ENCODE peak calls at places on chromosome 10, in seven cellular contexts. T, O, F, Y, Q, W and H are unnamed samples.

GRCh38 chr10:77392236-77392721 is 245.3 kb downstream of the KCNMA1 start:
- DNase-seq in T (no peak), O (no peak), F (no peak), Y (no peak), Q (no peak), W (peak), H (no peak)

GRCh38 chr10:45377321-45377720 is 3.3 kb downstream of the ALOX5 start:
- DNase-seq in T (no peak), O (no peak), F (no peak), Y (no peak), Q (no peak), W (no peak), H (no peak)

GRCh38 chr10:127408733-127409132 is 140.4 kb upstream of the NPS start:
- DNase-seq in T (no peak), O (peak), F (no peak), Y (no peak), Q (no peak), W (no peak), H (no peak)

GRCh38 chr10:100894589-100895294 is 18.0 kb upstream of the SLF2 start:
- DNase-seq in T (no peak), O (no peak), F (peak), Y (no peak), Q (no peak), W (no peak), H (no peak)

GRCh38 chr10:33524966-33525365 is 190.5 kb upstream of the NRP1 start:
- DNase-seq in T (no peak), O (no peak), F (no peak), Y (no peak), Q (no peak), W (peak), H (no peak)

GRCh38 chr10:12741255-12741915 is 260.1 kb downstream of the CCDC3 start:
- DNase-seq in T (no peak), O (no peak), F (peak), Y (peak), Q (no peak), W (no peak), H (no peak)

GRCh38 chr10:83182076-83182475 is 957.2 kb upstream of the GHITM start:
- DNase-seq in T (no peak), O (no peak), F (no peak), Y (no peak), Q (no peak), W (no peak), H (no peak)

GRCh38 chr10:27742195-27742925 is 3.3 kb downstream of the MKX start:
- DNase-seq in T (peak), O (peak), F (no peak), Y (peak), Q (peak), W (peak), H (peak)

GRCh38 chr10:8616166-8616565 is 561.7 kb downstream of the GATA3 start:
- DNase-seq in T (no peak), O (no peak), F (no peak), Y (no peak), Q (no peak), W (peak), H (no peak)

GRCh38 chr10:52351911-52352310 is 37.8 kb downstream of the DKK1 start:
- DNase-seq in T (no peak), O (no peak), F (no peak), Y (no peak), Q (no peak), W (no peak), H (no peak)

GRCh38 chr10:49135575-49136313 is 1.9 kb upstream of the FAM170B start:
- DNase-seq in T (no peak), O (no peak), F (no peak), Y (no peak), Q (no peak), W (no peak), H (no peak)

GRCh38 chr10:92387289-92387940 is 96.4 kb downstream of the MARCHF5 start:
- DNase-seq in T (peak), O (no peak), F (no peak), Y (no peak), Q (peak), W (peak), H (peak)

GRCh38 chr10:121819049-121819448 is 108.8 kb downstream of the ATE1 start:
- DNase-seq in T (no peak), O (no peak), F (no peak), Y (no peak), Q (no peak), W (no peak), H (no peak)

GRCh38 chr10:78349165-78349516 is 315.5 kb downstream of the RPS24 start:
- DNase-seq in T (no peak), O (no peak), F (peak), Y (peak), Q (peak), W (no peak), H (no peak)

GRCh38 chr10:65394898-65395297 is 1530.9 kb upstream of the LRRTM3 start:
- DNase-seq in T (no peak), O (no peak), F (no peak), Y (no peak), Q (no peak), W (peak), H (no peak)

GRCh38 chr10:32130788-32131187 is 74.6 kb upstream of the KIF5B start:
- DNase-seq in T (no peak), O (no peak), F (no peak), Y (no peak), Q (no peak), W (no peak), H (no peak)

GRCh38 chr10:23358357-23358756 is 13.8 kb upstream of the C10orf67 start:
- DNase-seq in T (peak), O (no peak), F (no peak), Y (no peak), Q (no peak), W (no peak), H (no peak)
- TF ChIP-seq CTCF in T (peak), O (peak), F (no peak), Y (peak), Q (peak), W (no peak), H (peak)

DNA sequence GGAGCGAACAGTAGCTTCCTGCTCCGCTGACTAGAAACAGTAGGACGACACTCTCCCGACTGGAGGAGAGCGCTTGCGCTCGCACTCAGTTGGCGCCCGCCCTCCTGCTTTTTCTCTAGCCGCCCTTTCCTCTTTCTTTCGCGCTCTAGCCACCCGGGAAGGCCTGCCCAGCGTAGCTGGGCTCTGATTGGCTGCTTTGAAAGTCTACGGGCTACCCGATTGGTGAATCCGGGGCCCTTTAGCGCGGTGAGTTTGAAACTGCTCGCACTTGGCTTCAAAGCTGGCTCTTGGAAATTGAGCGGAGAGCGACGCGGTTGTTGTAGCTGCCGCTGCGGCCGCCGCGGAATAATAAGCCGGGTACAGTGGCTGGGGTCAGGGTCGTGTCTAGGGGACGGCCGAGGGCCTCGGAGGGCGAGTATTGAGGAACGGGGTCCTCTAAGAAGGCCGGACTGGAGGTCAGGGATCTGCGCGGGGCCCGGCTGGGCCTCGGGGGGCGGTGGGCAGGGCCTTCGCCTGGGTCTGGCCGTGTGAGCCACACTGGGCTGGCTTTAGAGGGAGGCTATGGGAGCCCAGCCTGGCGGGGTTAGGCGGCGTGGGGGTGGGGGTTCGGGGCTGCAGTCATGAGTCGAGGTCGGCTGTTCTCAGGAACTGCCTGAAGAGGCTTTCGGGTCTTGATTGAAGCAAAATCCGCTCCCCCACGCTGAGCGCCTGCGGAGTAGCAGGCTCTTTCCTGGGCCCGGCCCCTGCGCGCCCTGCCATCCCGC is at the start of gene CDK1:
- DNase-seq in T (peak), O (peak), F (peak), Y (peak), Q (peak), W (peak), H (peak)
- TF ChIP-seq CTCF in T (no peak), O (no peak), F (no peak), Y (peak), Q (no peak), W (no peak), H (no peak)

GRCh38 chr10:96322275-96322674 is 18.0 kb downstream of the DNTT start:
- DNase-seq in T (no peak), O (no peak), F (no peak), Y (no peak), Q (no peak), W (no peak), H (no peak)

GRCh38 chr10:96327462-96327861 is 23.2 kb downstream of the DNTT start:
- DNase-seq in T (no peak), O (no peak), F (no peak), Y (no peak), Q (no peak), W (no peak), H (no peak)

GRCh38 chr10:96321822-96322221 is 17.6 kb downstream of the DNTT start:
- DNase-seq in T (no peak), O (no peak), F (no peak), Y (no peak), Q (no peak), W (no peak), H (no peak)

GRCh38 chr10:96324447-96324846 is 20.2 kb downstream of the DNTT start:
- DNase-seq in T (no peak), O (no peak), F (no peak), Y (no peak), Q (no peak), W (no peak), H (no peak)

GRCh38 chr10:96325719-96326373 is 21.6 kb downstream of the DNTT start:
- DNase-seq in T (no peak), O (no peak), F (no peak), Y (no peak), Q (no peak), W (peak), H (no peak)
- TF ChIP-seq CTCF in T (no peak), O (no peak), F (no peak), Y (no peak), Q (no peak), W (no peak), H (no peak)

DNA sequence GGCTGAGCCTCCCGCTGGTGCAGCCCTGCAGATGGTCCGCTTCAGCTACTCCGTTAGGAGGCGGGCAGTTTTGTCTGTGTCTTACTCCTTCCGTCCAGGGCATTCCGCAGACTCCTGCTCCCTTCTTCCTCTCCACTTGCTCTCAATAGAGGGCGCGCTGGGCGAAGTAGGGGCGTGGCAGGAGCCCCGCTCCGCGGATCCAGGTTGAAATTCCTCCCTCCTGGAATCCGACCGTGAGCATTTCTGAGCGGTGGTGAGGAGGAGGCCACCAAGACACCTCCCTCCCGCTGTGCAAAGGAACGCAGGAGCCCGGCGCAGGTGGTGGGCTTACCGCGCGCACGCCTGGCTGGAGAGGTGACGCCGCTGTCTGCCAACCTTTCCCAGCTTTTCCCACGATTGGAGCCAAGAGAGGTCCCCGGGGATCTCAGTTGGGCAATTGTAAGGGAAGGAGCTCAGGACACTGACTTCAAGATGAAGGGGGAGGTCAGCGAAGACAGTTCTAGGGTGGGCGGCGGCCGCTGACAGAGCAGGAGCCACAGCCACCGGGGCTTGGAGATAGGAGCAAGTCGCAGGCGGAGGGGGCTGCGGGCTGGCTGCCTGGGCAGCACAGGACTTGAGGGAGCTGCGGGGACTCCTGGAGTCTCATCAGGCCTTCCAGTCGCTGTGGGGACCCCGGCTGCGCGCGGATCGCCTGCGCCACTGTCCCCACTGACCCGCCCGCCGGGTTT is 1011.3 kb downstream of the XPNPEP1 start:
- DNase-seq in T (no peak), O (no peak), F (no peak), Y (peak), Q (peak), W (peak), H (peak)
- TF ChIP-seq CTCF in T (peak), O (peak), F (peak), Y (peak), Q (peak), W (peak), H (peak)

GRCh38 chr10:110843796-110844616 is 27.7 kb upstream of the PDCD4 start:
- DNase-seq in T (no peak), O (no peak), F (no peak), Y (no peak), Q (no peak), W (no peak), H (no peak)

GRCh38 chr10:110843031-110843430 is 28.7 kb upstream of the PDCD4 start:
- DNase-seq in T (no peak), O (no peak), F (no peak), Y (no peak), Q (no peak), W (no peak), H (no peak)

GRCh38 chr10:110840923-110841428 is 30.8 kb upstream of the PDCD4 start:
- DNase-seq in T (no peak), O (no peak), F (no peak), Y (no peak), Q (no peak), W (no peak), H (no peak)

GRCh38 chr10:110841767-110842267 is 29.9 kb upstream of the PDCD4 start:
- DNase-seq in T (no peak), O (no peak), F (no peak), Y (no peak), Q (no peak), W (no peak), H (no peak)

DNA sequence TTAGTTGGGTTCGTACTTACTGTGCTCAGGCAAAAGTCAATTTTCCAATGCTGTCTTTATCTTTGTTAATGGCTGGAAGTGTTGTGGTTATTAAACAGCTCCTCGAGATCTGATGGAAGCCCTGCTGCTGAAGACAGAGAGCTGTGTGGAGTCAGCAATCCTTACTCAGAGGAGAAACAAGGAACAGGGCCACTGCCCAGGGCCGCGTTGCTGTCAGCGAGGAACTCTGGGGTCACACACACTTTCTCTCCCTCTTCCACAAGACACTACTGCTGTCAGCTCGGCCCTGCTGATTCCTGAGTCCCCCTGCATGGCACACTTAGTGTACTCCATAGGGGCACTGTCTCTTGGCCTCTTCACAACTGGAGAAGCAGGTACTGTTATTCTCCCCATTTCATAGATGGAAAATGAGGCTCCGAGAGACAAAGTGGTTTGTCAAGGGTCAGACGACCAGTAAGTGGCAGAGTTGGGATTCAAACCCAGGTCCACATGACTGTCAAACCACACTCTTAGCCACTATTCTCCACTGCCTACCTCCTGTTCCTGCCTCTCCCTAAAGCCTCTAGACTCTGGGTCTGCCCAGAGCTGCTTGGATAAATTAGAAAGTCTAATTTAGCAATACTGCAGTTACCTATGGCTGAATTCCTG is 29.3 kb upstream of the PDCD4 start:
- DNase-seq in T (no peak), O (no peak), F (no peak), Y (no peak), Q (no peak), W (no peak), H (no peak)
- TF ChIP-seq CTCF in T (no peak), O (no peak), F (no peak), Y (no peak), Q (no peak), W (no peak), H (no peak)

GRCh38 chr10:113524120-113524519 is 28.7 kb upstream of the HABP2 start:
- DNase-seq in T (no peak), O (no peak), F (no peak), Y (no peak), Q (no peak), W (no peak), H (no peak)
- TF ChIP-seq CTCF in T (no peak), O (no peak), F (no peak), Y (no peak), Q (no peak), W (no peak), H (peak)

DNA sequence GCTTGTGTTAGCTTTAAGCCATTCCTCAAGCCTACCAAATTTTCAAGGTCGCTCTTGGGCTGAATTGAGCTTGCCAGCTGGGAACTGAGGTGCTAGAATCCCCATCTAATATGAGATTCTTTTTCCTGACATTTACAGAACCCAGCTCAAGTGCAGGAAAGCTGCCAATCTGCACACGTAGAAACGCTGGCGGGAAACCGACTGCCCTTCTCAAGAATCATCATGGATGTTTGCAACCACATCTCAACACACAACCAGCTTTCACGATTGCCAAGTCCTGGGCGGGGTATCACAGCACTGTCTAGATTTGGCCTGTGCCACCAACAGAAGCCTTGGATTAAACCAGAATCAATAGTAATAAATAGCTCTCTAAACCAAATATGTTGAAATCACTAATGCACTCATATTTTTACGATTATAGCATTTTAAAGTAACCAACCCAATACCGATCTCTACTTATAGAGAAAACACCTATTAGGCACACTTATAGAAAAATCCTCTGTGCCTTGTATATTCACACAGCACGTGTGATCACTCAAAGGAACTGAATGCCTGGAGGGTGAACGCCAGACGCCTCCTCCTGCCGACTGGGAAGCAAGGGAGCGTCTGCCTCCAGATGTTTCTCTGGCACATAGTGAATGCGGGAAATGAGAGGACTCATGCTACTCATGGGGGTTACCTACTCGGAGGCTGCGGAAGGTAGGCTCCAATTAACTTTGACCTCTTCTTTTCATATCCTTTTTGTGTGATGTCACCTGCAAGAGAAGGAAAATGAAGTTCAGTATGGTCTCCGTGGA is 203.5 kb downstream of the DIP2C start:
- DNase-seq in T (no peak), O (no peak), F (peak), Y (no peak), Q (peak), W (no peak), H (no peak)
- TF ChIP-seq CTCF in T (no peak), O (no peak), F (no peak), Y (no peak), Q (no peak), W (no peak), H (no peak)

GRCh38 chr10:71301371-71301916 is 17.6 kb upstream of the SLC29A3 start:
- DNase-seq in T (no peak), O (no peak), F (no peak), Y (no peak), Q (no peak), W (no peak), H (no peak)

GRCh38 chr10:71302451-71302850 is 16.6 kb upstream of the SLC29A3 start:
- DNase-seq in T (no peak), O (no peak), F (no peak), Y (no peak), Q (no peak), W (no peak), H (no peak)

GRCh38 chr10:71300555-71301370 is 18.3 kb upstream of the SLC29A3 start:
- DNase-seq in T (no peak), O (no peak), F (no peak), Y (no peak), Q (no peak), W (peak), H (no peak)

GRCh38 chr10:71303569-71303907 is 15.5 kb upstream of the SLC29A3 start:
- DNase-seq in T (no peak), O (no peak), F (no peak), Y (no peak), Q (no peak), W (no peak), H (no peak)

GRCh38 chr10:71302874-71303568 is 16.0 kb upstream of the SLC29A3 start:
- DNase-seq in T (peak), O (peak), F (no peak), Y (no peak), Q (no peak), W (peak), H (no peak)
- TF ChIP-seq CTCF in T (peak), O (peak), F (peak), Y (peak), Q (peak), W (peak), H (peak)